ENCODE peak calls at places on chromosomes 16 and 17, in four cellular contexts. N is HEK293T, K is NCI-H1092 treated with DMSO at 0.1 percent for 48 hours, M is AG08395. R is an unnamed sample.

GRCh38 chr17:4557626-4558310 is 2.6 kb upstream of the MYBBP1A start:
- DNase-seq in N (no peak), K (no peak), M (no peak), R (no peak)

GRCh38 chr17:19418312-19418992 is 7.4 kb downstream of the RNF112 start:
- DNase-seq in N (no peak), K (no peak), M (peak), R (no peak)

GRCh38 chr17:44203731-44204452 is 4.2 kb upstream of the ATXN7L3 start:
- DNase-seq in N (peak), K (peak), M (peak), R (no peak)

GRCh38 chr16:11742536-11743307 is at the start of gene TXNDC11:
- DNase-seq in N (peak), K (peak), M (peak), R (peak)

GRCh38 chr16:72596373-72596772 is 424.4 kb upstream of the PMFBP1 start:
- DNase-seq in N (no peak), K (no peak), M (no peak), R (no peak)

GRCh38 chr16:68227183-68227793 is 8.6 kb downstream of the ESRP2 start:
- DNase-seq in N (no peak), K (no peak), M (no peak), R (no peak)

GRCh38 chr16:89307421-89307805 is 89.9 kb downstream of the ZNF778 start:
- DNase-seq in N (no peak), K (no peak), M (no peak), R (no peak)

GRCh38 chr17:39738568-39738901 is 797 bp downstream of the GRB7 start:
- DNase-seq in N (no peak), K (peak), M (no peak), R (no peak)

GRCh38 chr17:63477471-63478440 is 895 bp downstream of the ACE start:
- DNase-seq in N (no peak), K (peak), M (no peak), R (no peak)

GRCh38 chr16:8888951-8889892 is 7.1 kb downstream of the LITAFD start:
- DNase-seq in N (no peak), K (no peak), M (no peak), R (no peak)